ENCODE peak calls at places on chromosomes 13 and 19, in ten cellular contexts. One of them, this sample, is unnamed.
A peak's percentile ranks its signal among the peaks of the same experiment; 100 is the strongest.

GRCh38 chr13:113533441-113533840 is 42.9 kb upstream of the DCUN1D2 start:
- DNase-seq in fibroblast of the aortic adventitia: no peak
- DNase-seq in LoVo: no peak
- DNase-seq in NCI-H1436 treated with DMSO at 0.1 percent for 48 hours: no peak
- DNase-seq in EH: no peak
- DNase-seq in AG09319: no peak
- DNase-seq in fibroblast of the conjunctiva: no peak
- DNase-seq in CD4-positive, alpha-beta memory T cell: no peak
- DNase-seq in T follicular helper cell: no peak
- DNase-seq in NCI-H2081: no peak
- DNase-seq in this sample: no peak

GRCh38 chr13:113561417-113562084 is 23.0 kb upstream of the TFDP1 start:
- DNase-seq in fibroblast of the aortic adventitia: no peak
- DNase-seq in LoVo: no peak
- DNase-seq in NCI-H1436 treated with DMSO at 0.1 percent for 48 hours: no peak
- DNase-seq in EH: no peak
- DNase-seq in AG09319: no peak
- DNase-seq in fibroblast of the conjunctiva: no peak
- DNase-seq in CD4-positive, alpha-beta memory T cell: no peak
- DNase-seq in T follicular helper cell: no peak
- DNase-seq in NCI-H2081: no peak
- DNase-seq in this sample: no peak

GRCh38 chr19:30906871-30907270 is 442.4 kb downstream of the TSHZ3 start:
- DNase-seq in fibroblast of the aortic adventitia: no peak
- DNase-seq in LoVo: no peak
- DNase-seq in NCI-H1436 treated with DMSO at 0.1 percent for 48 hours: no peak
- DNase-seq in EH: no peak
- DNase-seq in AG09319: no peak
- DNase-seq in fibroblast of the conjunctiva: no peak
- DNase-seq in CD4-positive, alpha-beta memory T cell: no peak
- DNase-seq in T follicular helper cell: no peak
- DNase-seq in NCI-H2081: no peak
- DNase-seq in this sample: no peak

GRCh38 chr19:2503521-2504109 is 27.7 kb downstream of the GADD45B start:
- DNase-seq in fibroblast of the aortic adventitia: peak; percentile 78
- DNase-seq in LoVo: peak; percentile 68
- DNase-seq in NCI-H1436 treated with DMSO at 0.1 percent for 48 hours: no peak
- DNase-seq in EH: peak; percentile 78
- DNase-seq in AG09319: no peak
- DNase-seq in fibroblast of the conjunctiva: peak; percentile 43
- DNase-seq in CD4-positive, alpha-beta memory T cell: peak; percentile 74
- DNase-seq in T follicular helper cell: peak; percentile 60
- DNase-seq in NCI-H2081: no peak
- DNase-seq in this sample: no peak

GRCh38 chr19:44401108-44401786 is at the start of gene ZNF285:
- DNase-seq in fibroblast of the aortic adventitia: peak; percentile 97
- DNase-seq in LoVo: no peak
- DNase-seq in NCI-H1436 treated with DMSO at 0.1 percent for 48 hours: no peak
- DNase-seq in EH: peak; percentile 97
- DNase-seq in AG09319: peak; percentile 94
- DNase-seq in fibroblast of the conjunctiva: peak; percentile 95
- DNase-seq in CD4-positive, alpha-beta memory T cell: peak; percentile 65
- DNase-seq in T follicular helper cell: peak; percentile 36
- DNase-seq in NCI-H2081: no peak
- DNase-seq in this sample: no peak

GRCh38 chr13:80341771-80342271 is 895 bp upstream of the SPRY2 start:
- DNase-seq in fibroblast of the aortic adventitia: peak; percentile 60
- DNase-seq in LoVo: peak; percentile 22
- DNase-seq in NCI-H1436 treated with DMSO at 0.1 percent for 48 hours: peak; percentile 50
- DNase-seq in EH: peak; percentile 36
- DNase-seq in AG09319: no peak
- DNase-seq in fibroblast of the conjunctiva: peak; percentile 53
- DNase-seq in CD4-positive, alpha-beta memory T cell: no peak
- DNase-seq in T follicular helper cell: no peak
- DNase-seq in NCI-H2081: peak; percentile 30
- DNase-seq in this sample: no peak

GRCh38 chr19:16330811-16331690 is 6.4 kb downstream of the KLF2 start:
- DNase-seq in fibroblast of the aortic adventitia: peak; percentile 21
- DNase-seq in LoVo: no peak
- DNase-seq in NCI-H1436 treated with DMSO at 0.1 percent for 48 hours: no peak
- DNase-seq in EH: peak; percentile 39
- DNase-seq in AG09319: no peak
- DNase-seq in fibroblast of the conjunctiva: no peak
- DNase-seq in CD4-positive, alpha-beta memory T cell: peak; percentile 45
- DNase-seq in T follicular helper cell: no peak
- DNase-seq in NCI-H2081: no peak
- DNase-seq in this sample: no peak

GRCh38 chr19:15812059-15812722 is 3.3 kb downstream of the OR10H1 start:
- DNase-seq in fibroblast of the aortic adventitia: no peak
- DNase-seq in LoVo: no peak
- DNase-seq in NCI-H1436 treated with DMSO at 0.1 percent for 48 hours: no peak
- DNase-seq in EH: no peak
- DNase-seq in AG09319: no peak
- DNase-seq in fibroblast of the conjunctiva: no peak
- DNase-seq in CD4-positive, alpha-beta memory T cell: peak; percentile 60
- DNase-seq in T follicular helper cell: peak; percentile 30
- DNase-seq in NCI-H2081: no peak
- DNase-seq in this sample: no peak

GRCh38 chr19:42596391-42597071 is 1.8 kb upstream of the CEACAM8 start:
- DNase-seq in fibroblast of the aortic adventitia: peak; percentile 7
- DNase-seq in LoVo: peak; percentile 40
- DNase-seq in NCI-H1436 treated with DMSO at 0.1 percent for 48 hours: no peak
- DNase-seq in EH: peak; percentile 28
- DNase-seq in AG09319: no peak
- DNase-seq in fibroblast of the conjunctiva: no peak
- DNase-seq in CD4-positive, alpha-beta memory T cell: peak; percentile 16
- DNase-seq in T follicular helper cell: peak; percentile 5
- DNase-seq in NCI-H2081: peak; percentile 4
- DNase-seq in this sample: no peak

GRCh38 chr13:33676700-33677048 is 141.3 kb upstream of the RFC3 start:
- DNase-seq in fibroblast of the aortic adventitia: peak; percentile 41
- DNase-seq in LoVo: peak; percentile 16
- DNase-seq in NCI-H1436 treated with DMSO at 0.1 percent for 48 hours: no peak
- DNase-seq in EH: peak; percentile 61
- DNase-seq in AG09319: peak; percentile 10
- DNase-seq in fibroblast of the conjunctiva: no peak
- DNase-seq in CD4-positive, alpha-beta memory T cell: no peak
- DNase-seq in T follicular helper cell: no peak
- DNase-seq in NCI-H2081: peak; percentile 87
- DNase-seq in this sample: no peak

GRCh38 chr13:87677334-87678234 is 6.4 kb downstream of the SLITRK5 start:
- DNase-seq in fibroblast of the aortic adventitia: no peak
- DNase-seq in LoVo: no peak
- DNase-seq in NCI-H1436 treated with DMSO at 0.1 percent for 48 hours: no peak
- DNase-seq in EH: no peak
- DNase-seq in AG09319: no peak
- DNase-seq in fibroblast of the conjunctiva: no peak
- DNase-seq in CD4-positive, alpha-beta memory T cell: no peak
- DNase-seq in T follicular helper cell: no peak
- DNase-seq in NCI-H2081: peak; percentile 74
- DNase-seq in this sample: peak; percentile 36

GRCh38 chr13:26502826-26503225 is 54.7 kb upstream of the WASF3 start:
- DNase-seq in fibroblast of the aortic adventitia: peak; percentile 88
- DNase-seq in LoVo: no peak
- DNase-seq in NCI-H1436 treated with DMSO at 0.1 percent for 48 hours: no peak
- DNase-seq in EH: peak; percentile 58
- DNase-seq in AG09319: no peak
- DNase-seq in fibroblast of the conjunctiva: peak; percentile 35
- DNase-seq in CD4-positive, alpha-beta memory T cell: no peak
- DNase-seq in T follicular helper cell: no peak
- DNase-seq in NCI-H2081: no peak
- DNase-seq in this sample: no peak

GRCh38 chr19:9406798-9407352 is 28.5 kb downstream of the ZNF266 start:
- DNase-seq in fibroblast of the aortic adventitia: peak; percentile 86
- DNase-seq in LoVo: no peak
- DNase-seq in NCI-H1436 treated with DMSO at 0.1 percent for 48 hours: no peak
- DNase-seq in EH: peak; percentile 83
- DNase-seq in AG09319: peak; percentile 65
- DNase-seq in fibroblast of the conjunctiva: peak; percentile 72
- DNase-seq in CD4-positive, alpha-beta memory T cell: peak; percentile 9
- DNase-seq in T follicular helper cell: peak; percentile 0
- DNase-seq in NCI-H2081: peak; percentile 79
- DNase-seq in this sample: no peak

GRCh38 chr19:35436477-35437141 is 11.4 kb upstream of the FFAR2 start:
- DNase-seq in fibroblast of the aortic adventitia: peak; percentile 69
- DNase-seq in LoVo: peak; percentile 64
- DNase-seq in NCI-H1436 treated with DMSO at 0.1 percent for 48 hours: no peak
- DNase-seq in EH: peak; percentile 17
- DNase-seq in AG09319: peak; percentile 14
- DNase-seq in fibroblast of the conjunctiva: peak; percentile 26
- DNase-seq in CD4-positive, alpha-beta memory T cell: no peak
- DNase-seq in T follicular helper cell: no peak
- DNase-seq in NCI-H2081: no peak
- DNase-seq in this sample: no peak

GRCh38 chr19:38619361-38620174 is 580 bp downstream of the EIF3K start:
- DNase-seq in fibroblast of the aortic adventitia: no peak
- DNase-seq in LoVo: no peak
- DNase-seq in NCI-H1436 treated with DMSO at 0.1 percent for 48 hours: no peak
- DNase-seq in EH: no peak
- DNase-seq in AG09319: no peak
- DNase-seq in fibroblast of the conjunctiva: no peak
- DNase-seq in CD4-positive, alpha-beta memory T cell: no peak
- DNase-seq in T follicular helper cell: no peak
- DNase-seq in NCI-H2081: no peak
- DNase-seq in this sample: no peak

GRCh38 chr13:40344270-40345148 is 321.9 kb downstream of the FOXO1 start:
- DNase-seq in fibroblast of the aortic adventitia: peak; percentile 36
- DNase-seq in LoVo: no peak
- DNase-seq in NCI-H1436 treated with DMSO at 0.1 percent for 48 hours: no peak
- DNase-seq in EH: peak; percentile 14
- DNase-seq in AG09319: no peak
- DNase-seq in fibroblast of the conjunctiva: no peak
- DNase-seq in CD4-positive, alpha-beta memory T cell: no peak
- DNase-seq in T follicular helper cell: no peak
- DNase-seq in NCI-H2081: no peak
- DNase-seq in this sample: no peak

GRCh38 chr13:37102896-37103295 is 2.6 kb downstream of the CSNK1A1L start:
- DNase-seq in fibroblast of the aortic adventitia: peak; percentile 62
- DNase-seq in LoVo: no peak
- DNase-seq in NCI-H1436 treated with DMSO at 0.1 percent for 48 hours: no peak
- DNase-seq in EH: no peak
- DNase-seq in AG09319: peak; percentile 18
- DNase-seq in fibroblast of the conjunctiva: no peak
- DNase-seq in CD4-positive, alpha-beta memory T cell: no peak
- DNase-seq in T follicular helper cell: no peak
- DNase-seq in NCI-H2081: no peak
- DNase-seq in this sample: no peak

GRCh38 chr13:67133476-67133875 is 96.7 kb downstream of the PCDH9 start:
- DNase-seq in fibroblast of the aortic adventitia: peak; percentile 56
- DNase-seq in LoVo: no peak
- DNase-seq in NCI-H1436 treated with DMSO at 0.1 percent for 48 hours: no peak
- DNase-seq in EH: no peak
- DNase-seq in AG09319: no peak
- DNase-seq in fibroblast of the conjunctiva: no peak
- DNase-seq in CD4-positive, alpha-beta memory T cell: no peak
- DNase-seq in T follicular helper cell: no peak
- DNase-seq in NCI-H2081: no peak
- DNase-seq in this sample: no peak

GRCh38 chr19:32748497-32748896 is 28.9 kb downstream of the TDRD12 start:
- DNase-seq in fibroblast of the aortic adventitia: no peak
- DNase-seq in LoVo: no peak
- DNase-seq in NCI-H1436 treated with DMSO at 0.1 percent for 48 hours: no peak
- DNase-seq in EH: no peak
- DNase-seq in AG09319: no peak
- DNase-seq in fibroblast of the conjunctiva: no peak
- DNase-seq in CD4-positive, alpha-beta memory T cell: no peak
- DNase-seq in T follicular helper cell: no peak
- DNase-seq in NCI-H2081: peak; percentile 39
- DNase-seq in this sample: no peak

GRCh38 chr19:56942749-56943148 is 102.2 kb upstream of the PEG3 start:
- DNase-seq in fibroblast of the aortic adventitia: no peak
- DNase-seq in LoVo: no peak
- DNase-seq in NCI-H1436 treated with DMSO at 0.1 percent for 48 hours: no peak
- DNase-seq in EH: no peak
- DNase-seq in AG09319: no peak
- DNase-seq in fibroblast of the conjunctiva: no peak
- DNase-seq in CD4-positive, alpha-beta memory T cell: no peak
- DNase-seq in T follicular helper cell: no peak
- DNase-seq in NCI-H2081: no peak
- DNase-seq in this sample: no peak

GRCh38 chr13:47672982-47673670 is 327.9 kb downstream of the SUCLA2 start:
- DNase-seq in fibroblast of the aortic adventitia: peak; percentile 98
- DNase-seq in LoVo: no peak
- DNase-seq in NCI-H1436 treated with DMSO at 0.1 percent for 48 hours: no peak
- DNase-seq in EH: peak; percentile 95
- DNase-seq in AG09319: peak; percentile 87
- DNase-seq in fibroblast of the conjunctiva: peak; percentile 79
- DNase-seq in CD4-positive, alpha-beta memory T cell: no peak
- DNase-seq in T follicular helper cell: no peak
- DNase-seq in NCI-H2081: no peak
- DNase-seq in this sample: no peak

GRCh38 chr19:30479231-30479630 is 107.0 kb downstream of the ZNF536 start:
- DNase-seq in fibroblast of the aortic adventitia: no peak
- DNase-seq in LoVo: no peak
- DNase-seq in NCI-H1436 treated with DMSO at 0.1 percent for 48 hours: no peak
- DNase-seq in EH: no peak
- DNase-seq in AG09319: peak; percentile 20
- DNase-seq in fibroblast of the conjunctiva: peak; percentile 51
- DNase-seq in CD4-positive, alpha-beta memory T cell: no peak
- DNase-seq in T follicular helper cell: no peak
- DNase-seq in NCI-H2081: no peak
- DNase-seq in this sample: no peak

GRCh38 chr19:7351861-7352260 is 3.1 kb downstream of the ARHGEF18 start:
- DNase-seq in fibroblast of the aortic adventitia: no peak
- DNase-seq in LoVo: no peak
- DNase-seq in NCI-H1436 treated with DMSO at 0.1 percent for 48 hours: no peak
- DNase-seq in EH: no peak
- DNase-seq in AG09319: no peak
- DNase-seq in fibroblast of the conjunctiva: no peak
- DNase-seq in CD4-positive, alpha-beta memory T cell: no peak
- DNase-seq in T follicular helper cell: no peak
- DNase-seq in NCI-H2081: no peak
- DNase-seq in this sample: no peak

GRCh38 chr19:54436561-54437229 is 12.3 kb upstream of the LENG8 start:
- DNase-seq in fibroblast of the aortic adventitia: no peak
- DNase-seq in LoVo: no peak
- DNase-seq in NCI-H1436 treated with DMSO at 0.1 percent for 48 hours: no peak
- DNase-seq in EH: no peak
- DNase-seq in AG09319: no peak
- DNase-seq in fibroblast of the conjunctiva: no peak
- DNase-seq in CD4-positive, alpha-beta memory T cell: no peak
- DNase-seq in T follicular helper cell: no peak
- DNase-seq in NCI-H2081: no peak
- DNase-seq in this sample: no peak

GRCh38 chr13:71912524-71912923 is 45.5 kb upstream of the DACH1 start:
- DNase-seq in fibroblast of the aortic adventitia: no peak
- DNase-seq in LoVo: no peak
- DNase-seq in NCI-H1436 treated with DMSO at 0.1 percent for 48 hours: no peak
- DNase-seq in EH: no peak
- DNase-seq in AG09319: no peak
- DNase-seq in fibroblast of the conjunctiva: no peak
- DNase-seq in CD4-positive, alpha-beta memory T cell: no peak
- DNase-seq in T follicular helper cell: no peak
- DNase-seq in NCI-H2081: no peak
- DNase-seq in this sample: no peak

GRCh38 chr19:33419763-33420080 is 46.2 kb downstream of the CEBPG start:
- DNase-seq in fibroblast of the aortic adventitia: no peak
- DNase-seq in LoVo: no peak
- DNase-seq in NCI-H1436 treated with DMSO at 0.1 percent for 48 hours: no peak
- DNase-seq in EH: no peak
- DNase-seq in AG09319: no peak
- DNase-seq in fibroblast of the conjunctiva: no peak
- DNase-seq in CD4-positive, alpha-beta memory T cell: no peak
- DNase-seq in T follicular helper cell: no peak
- DNase-seq in NCI-H2081: no peak
- DNase-seq in this sample: no peak

This sample was measured in NCI-H1417 treated with DMSO at 0.1 percent for 48 hours.